ENCODE peak calls at places on chromosomes 16 and 17, in ten cellular contexts. L is PC-3, Z is stomach, P is neural progenitor cell, X is SK-N-SH, G is body of pancreas, J is heart right ventricle, C is GM23338, B is tibial artery, A is RWPE2. F is an unnamed sample.

GRCh38 chr17:50471009-50471905 is 2.6 kb upstream of the CHAD start:
- DNase-seq in Z (no peak), J (no peak), C (no peak), B (no peak), A (no peak), P (no peak), G (no peak), X (no peak), L (no peak), F (no peak)

GRCh38 chr17:1174490-1174889 is 5.3 kb downstream of the ABR start:
- DNase-seq in C (no peak), B (no peak), L (no peak), Z (no peak), P (no peak), J (no peak), A (no peak), X (no peak), G (no peak), F (no peak)

GRCh38 chr16:2470603-2471015 is 488 bp upstream of the NTN3 start:
- DNase-seq in X (no peak), G (no peak), J (no peak), C (peak; percentile 42), L (peak; percentile 24), Z (no peak), P (no peak), B (no peak), A (no peak), F (no peak)

GRCh38 chr16:67942200-67942509 is 1.8 kb downstream of the LCAT start:
- DNase-seq in C (peak; percentile 86), G (no peak), X (peak; percentile 85), J (no peak), B (peak; percentile 25), A (no peak), Z (no peak), P (peak; percentile 73), L (peak; percentile 27), F (no peak)

GRCh38 chr16:57608462-57609113 is 19.8 kb upstream of the ADGRG1 start:
- DNase-seq in C (no peak), P (no peak), A (peak; percentile 29), G (peak; percentile 61), J (no peak), B (no peak), L (no peak), X (no peak), Z (no peak), F (no peak)

GRCh38 chr17:1979182-1979980 is 45.8 kb downstream of the RTN4RL1 start:
- DNase-seq in X (no peak), B (no peak), A (no peak), J (no peak), P (peak; percentile 50), Z (no peak), G (no peak), L (no peak), C (no peak), F (no peak)

GRCh38 chr17:55726440-55726839 is 3.8 kb upstream of the TMEM100 start:
- DNase-seq in A (peak; percentile 78), X (peak; percentile 73), G (no peak), L (peak; percentile 70), B (peak; percentile 78), Z (peak; percentile 30), P (no peak), J (no peak), C (no peak), F (peak; percentile 60)

GRCh38 chr17:9594065-9594464 is 17.6 kb downstream of the CFAP52 start:
- DNase-seq in G (no peak), Z (no peak), P (no peak), A (no peak), X (no peak), J (no peak), L (no peak), C (no peak), B (no peak), F (no peak)

GRCh38 chr17:78179372-78179771 is 7.5 kb downstream of the TK1 start:
- DNase-seq in Z (peak; percentile 68), B (peak; percentile 47), P (no peak), J (no peak), X (no peak), A (no peak), G (no peak), L (peak; percentile 53), C (no peak), F (peak; percentile 68)

GRCh38 chr16:57600952-57601580 is 27.4 kb upstream of the ADGRG1 start:
- DNase-seq in P (no peak), X (no peak), A (no peak), C (no peak), B (no peak), J (no peak), G (peak; percentile 2), Z (no peak), L (no peak), F (no peak)

GRCh38 chr16:22898874-22899348 is 84.9 kb downstream of the HS3ST2 start:
- DNase-seq in A (no peak), J (peak; percentile 66), L (peak; percentile 55), C (peak; percentile 96), B (peak; percentile 72), Z (peak; percentile 80), X (peak; percentile 73), G (peak; percentile 65), P (peak; percentile 92), F (peak; percentile 71)

GRCh38 chr17:63740464-63741181 is 976 bp downstream of the STRADA start:
- DNase-seq in X (peak; percentile 13), C (no peak), Z (no peak), G (no peak), A (no peak), B (no peak), P (no peak), J (no peak), L (peak; percentile 51), F (no peak)

GRCh38 chr17:59791603-59792457 is 84.4 kb downstream of the VMP1 start:
- DNase-seq in B (no peak), A (no peak), Z (no peak), P (no peak), J (no peak), X (no peak), L (no peak), G (no peak), C (no peak), F (no peak)

GRCh38 chr17:65042911-65043310 is 13.6 kb downstream of the GNA13 start:
- DNase-seq in B (no peak), X (no peak), J (no peak), L (no peak), G (no peak), P (no peak), C (no peak), Z (no peak), A (no peak), F (no peak)
- H3K4me1 ChIP-seq in B (peaks cover 60% of the 10 kb centered on the region), X (peaks cover 5% of the 10 kb centered on the region), J (peaks cover 4% of the 10 kb centered on the region), L (peaks cover 22% of the 10 kb centered on the region), G (peaks cover 27% of the 10 kb centered on the region), P (no peaks in the 10 kb centered on the region), C (peaks cover under 1% of the 10 kb centered on the region), Z (peaks cover 40% of the 10 kb centered on the region), A (peaks cover 27% of the 10 kb centered on the region), F (peaks cover 12% of the 10 kb centered on the region)

GRCh38 chr16:25163683-25164082 is 52.1 kb downstream of the LCMT1 start:
- DNase-seq in G (no peak), B (no peak), A (no peak), P (no peak), Z (no peak), L (no peak), C (no peak), J (no peak), X (no peak), F (no peak)
- H3K36me3 ChIP-seq in G (peaks cover 10% of the 10 kb centered on the region), B (peaks cover 66% of the 10 kb centered on the region), A (peaks cover 39% of the 10 kb centered on the region), P (peaks cover 5% of the 10 kb centered on the region), Z (peaks cover 32% of the 10 kb centered on the region), L (peaks cover 10% of the 10 kb centered on the region), C (peaks cover 24% of the 10 kb centered on the region), J (peaks cover 51% of the 10 kb centered on the region), X (peaks cover 36% of the 10 kb centered on the region), F (peaks cover 29% of the 10 kb centered on the region)

GRCh38 chr17:76132574-76133338 is 8.3 kb downstream of the FOXJ1 start:
- DNase-seq in Z (peak; percentile 78), J (no peak), A (peak; percentile 91), C (peak; percentile 89), P (peak; percentile 55), G (peak; percentile 68), X (no peak), L (peak; percentile 84), B (no peak), F (peak; percentile 77)
- TF ChIP-seq CTCF in Z (no peak), J (no peak), A (no peak), C (no peak), P (no peak), G (peak; percentile 26), X (no peak), L (peak; percentile 38), B (no peak), F (no peak)

GRCh38 chr17:81737947-81738800 is 26.1 kb downstream of the SLC25A10 start:
- DNase-seq in A (peak; percentile 61), X (no peak), Z (no peak), B (no peak), L (no peak), P (no peak), G (no peak), C (no peak), J (no peak), F (no peak)

GRCh38 chr17:81734405-81735055 is 22.4 kb downstream of the SLC25A10 start:
- DNase-seq in Z (peak; percentile 73), G (peak; percentile 23), P (no peak), L (no peak), J (no peak), B (no peak), C (no peak), A (peak; percentile 65), X (no peak), F (no peak)

GRCh38 chr17:81735181-81736102 is 23.4 kb downstream of the SLC25A10 start:
- DNase-seq in P (no peak), L (peak; percentile 70), B (peak; percentile 35), Z (peak; percentile 63), C (no peak), G (peak; percentile 14), X (no peak), A (peak; percentile 68), J (no peak), F (peak; percentile 43)

GRCh38 chr17:81731271-81731670 is 19.2 kb downstream of the SLC25A10 start:
- DNase-seq in P (no peak), C (no peak), A (no peak), B (no peak), Z (no peak), L (no peak), G (no peak), X (no peak), J (no peak), F (no peak)

DNA sequence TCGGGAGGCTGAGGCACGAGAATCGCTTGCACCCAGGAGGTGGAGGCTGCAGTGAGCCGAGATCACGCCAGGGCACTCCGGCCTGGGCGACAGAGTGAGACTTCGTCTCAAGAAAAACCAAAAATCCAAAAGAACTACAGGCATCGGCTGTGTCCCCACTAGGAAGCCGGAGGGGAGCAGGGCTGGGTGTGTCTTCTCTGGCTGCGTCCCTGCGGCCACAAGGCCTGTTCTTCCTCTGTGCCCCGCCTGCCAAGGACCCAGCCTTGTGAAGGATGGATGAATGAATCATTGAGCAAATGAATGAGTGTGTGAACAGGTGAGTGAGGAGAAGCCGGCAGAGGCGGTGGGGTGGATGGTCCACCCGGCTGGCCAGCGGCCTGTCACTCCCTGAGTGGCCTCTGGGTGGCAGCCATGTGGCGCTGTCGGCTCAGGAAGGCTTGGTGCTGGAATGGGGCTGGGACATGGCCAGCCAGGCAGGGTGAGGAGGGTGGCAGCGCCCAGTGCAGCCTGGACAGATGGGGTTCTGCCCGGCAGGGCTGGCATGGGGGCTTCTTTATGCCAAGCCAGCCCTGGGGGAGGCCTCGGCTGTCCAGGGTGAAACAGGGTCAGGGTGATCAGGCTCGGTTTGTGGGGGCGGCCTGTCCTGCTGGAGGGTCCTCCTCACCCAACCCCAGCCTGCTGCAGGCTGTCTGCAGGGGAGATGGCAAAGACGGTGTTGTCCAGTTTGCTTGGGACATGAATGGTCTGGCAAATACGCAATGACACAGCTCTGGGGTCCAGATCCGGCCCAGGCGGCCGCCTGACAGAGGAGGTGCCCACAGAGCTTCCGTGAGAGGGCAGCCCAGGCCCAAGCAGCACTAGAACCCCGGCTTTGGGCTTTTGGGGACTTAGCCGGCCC is 21.7 kb downstream of the SLC25A10 start:
- DNase-seq in A (peak; percentile 84), L (peak; percentile 96), G (peak; percentile 89), Z (peak; percentile 90), B (peak; percentile 68), J (peak; percentile 83), X (peak; percentile 100), C (peak; percentile 89), P (peak; percentile 85), F (peak; percentile 84)
- H3K4me1 ChIP-seq in A (peaks cover 8% of the 10 kb centered on the region), L (peaks cover 32% of the 10 kb centered on the region), G (peaks cover 28% of the 10 kb centered on the region), Z (peaks cover 23% of the 10 kb centered on the region), B (peaks cover 27% of the 10 kb centered on the region), J (peaks cover 2% of the 10 kb centered on the region), X (peaks cover 5% of the 10 kb centered on the region), C (peaks cover 7% of the 10 kb centered on the region), P (peaks cover 8% of the 10 kb centered on the region), F (no peaks in the 10 kb centered on the region)

F was measured in lung.